ENCODE peak calls at places on chromosomes 13 and 19, in eight cellular contexts. J is SK-N-SH, O is GM23248, Y is hepatocyte, C is PC-3, N is HCT116, Q is OCI-LY7, H is MM.1S. R is an unnamed sample. For H3K9me3, the result is how much of the 10 kb centered on the place peaks cover.

GRCh38 chr13:79393564-79394249 is 12.3 kb downstream of the RBM26 start:
- DNase-seq in J (no peak), O (no peak), Y (peak), C (peak), N (no peak), Q (peak), H (peak), R (no peak)

GRCh38 chr19:49983645-49984229 is 22.8 kb upstream of the SIGLEC11 start:
- DNase-seq in J (peak), O (peak), Y (peak), C (peak), N (peak), Q (peak), H (peak), R (peak)

GRCh38 chr13:43245374-43245964 is 222.1 kb downstream of the DNAJC15 start:
- DNase-seq in J (no peak), O (peak), Y (no peak), C (peak), N (no peak), Q (no peak), H (no peak), R (no peak)

GRCh38 chr19:18220632-18221275 is 5.5 kb downstream of the PDE4C start:
- DNase-seq in J (no peak), O (no peak), Y (peak), C (no peak), N (no peak), Q (no peak), H (no peak), R (peak)

GRCh38 chr19:16876904-16877361 is 11.9 kb upstream of the F2RL3 start:
- DNase-seq in J (no peak), O (no peak), Y (no peak), C (peak), N (no peak), Q (peak), H (peak), R (no peak)

GRCh38 chr19:45771331-45771933 is 2.4 kb upstream of the SIX5 start:
- DNase-seq in J (no peak), O (no peak), Y (no peak), C (no peak), N (no peak), Q (no peak), H (no peak), R (no peak)

GRCh38 chr13:33636955-33637670 is 180.8 kb upstream of the RFC3 start:
- DNase-seq in J (no peak), O (peak), Y (no peak), C (peak), N (no peak), Q (peak), H (no peak), R (no peak)

GRCh38 chr13:35514801-35515502 is 38.5 kb upstream of the MAB21L1 start:
- DNase-seq in J (no peak), O (no peak), Y (no peak), C (peak), N (no peak), Q (no peak), H (no peak), R (no peak)

GRCh38 chr19:41175825-41176734 is 16.9 kb upstream of the CYP2S1 start:
- DNase-seq in J (no peak), O (peak), Y (peak), C (peak), N (peak), Q (peak), H (no peak), R (peak)

GRCh38 chr19:39645800-39646411 is 9.8 kb upstream of the LGALS16 start:
- DNase-seq in J (no peak), O (peak), Y (peak), C (peak), N (no peak), Q (peak), H (peak), R (peak)

GRCh38 chr19:37943480-37943879 is 36.5 kb downstream of the SIPA1L3 start:
- DNase-seq in J (no peak), O (no peak), Y (peak), C (no peak), N (no peak), Q (no peak), H (no peak), R (no peak)

GRCh38 chr19:441213-441823 is 19.5 kb downstream of the SHC2 start:
- DNase-seq in J (no peak), O (no peak), Y (no peak), C (no peak), N (no peak), Q (no peak), H (no peak), R (no peak)

GRCh38 chr13:44840131-44840530 is 149.1 kb downstream of the NUFIP1 start:
- DNase-seq in J (no peak), O (no peak), Y (no peak), C (no peak), N (no peak), Q (no peak), H (no peak), R (no peak)

GRCh38 chr19:15487038-15487437 is 7.7 kb upstream of the PGLYRP2 start:
- DNase-seq in J (no peak), O (no peak), Y (no peak), C (no peak), N (no peak), Q (no peak), H (no peak), R (no peak)

GRCh38 chr19:40813182-40813581 is 14.2 kb downstream of the EGLN2 start:
- DNase-seq in J (no peak), O (no peak), Y (no peak), C (no peak), N (no peak), Q (no peak), H (no peak), R (no peak)

GRCh38 chr13:40666905-40667621 is 622 bp upstream of the FOXO1 start:
- DNase-seq in J (peak), O (peak), Y (peak), C (peak), N (no peak), Q (peak), H (peak), R (peak)
- TF ChIP-seq EZH2phosphoT487 in J (no peak), O (no peak), Y (no peak), C (no peak), N (no peak), Q (no peak), H (no peak), R (no peak)

GRCh38 chr19:21335721-21336120 is 6.5 kb upstream of the ZNF708 start:
- DNase-seq in J (no peak), O (no peak), Y (no peak), C (no peak), N (no peak), Q (peak), H (no peak), R (no peak)
- H3K9me3 ChIP-seq in J (under half), O (under half), Y (under half), C (under half), N (under half), Q (under half), H (under half), R (under half)

DNA sequence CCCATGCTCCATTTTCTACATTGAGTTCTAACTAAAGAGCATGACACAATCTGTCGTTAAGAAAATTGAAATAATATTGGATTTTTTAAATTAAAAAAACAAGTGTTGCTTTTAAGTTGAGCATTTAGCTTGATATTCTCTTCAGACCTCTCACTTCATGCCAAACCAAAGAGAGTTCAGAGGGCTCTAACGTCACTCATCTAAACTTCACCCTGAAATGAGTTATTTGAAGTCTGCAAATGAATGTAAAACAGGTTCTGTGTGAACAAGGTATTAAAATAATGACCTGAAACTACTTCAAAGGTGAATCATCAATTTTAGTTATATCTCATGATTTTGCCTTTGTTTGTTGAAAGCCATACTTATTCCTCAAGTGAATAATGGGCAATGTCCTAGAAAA is 61.8 kb downstream of the MRPL57 start:
- DNase-seq in J (no peak), O (no peak), Y (no peak), C (no peak), N (no peak), Q (no peak), H (no peak), R (no peak)
- TF ChIP-seq EZH2phosphoT487 in J (no peak), O (no peak), Y (no peak), C (no peak), N (no peak), Q (no peak), H (no peak), R (no peak)

DNA sequence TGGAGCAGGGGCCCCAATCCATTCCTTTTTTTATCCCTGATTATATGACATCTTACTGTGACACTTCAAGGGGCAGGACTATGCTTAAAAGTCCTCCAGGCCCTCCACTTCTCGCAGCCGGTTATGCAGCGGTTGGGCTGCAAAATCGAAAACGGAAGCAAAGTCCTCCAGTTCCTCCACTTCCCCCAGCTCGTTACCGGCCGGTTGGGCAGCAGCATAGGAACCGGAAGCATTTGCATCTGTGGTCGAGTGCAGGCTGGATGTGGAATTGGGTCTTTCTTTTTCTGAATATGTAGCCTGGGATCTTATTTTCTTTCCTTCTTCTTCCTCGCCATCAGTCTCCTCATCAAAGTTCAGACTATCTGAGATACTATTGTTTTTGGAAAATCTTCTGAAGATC is 46.1 kb downstream of the OXGR1 start:
- DNase-seq in J (no peak), O (no peak), Y (no peak), C (no peak), N (no peak), Q (no peak), H (no peak), R (no peak)
- H3K9me3 ChIP-seq in J (under half), O (under half), Y (under half), C (under half), N (under half), Q (under half), H (under half), R (under half)

GRCh38 chr13:114286808-114287207 is 5.4 kb downstream of the UPF3A start:
- DNase-seq in J (no peak), O (peak), Y (no peak), C (no peak), N (no peak), Q (no peak), H (no peak), R (no peak)
- TF ChIP-seq EZH2phosphoT487 in J (no peak), O (no peak), Y (no peak), C (no peak), N (no peak), Q (no peak), H (no peak), R (no peak)

GRCh38 chr19:11806354-11807098 is 7.5 kb upstream of the ZNF440 start:
- DNase-seq in J (no peak), O (no peak), Y (no peak), C (no peak), N (no peak), Q (no peak), H (no peak), R (no peak)
- H3K9me3 ChIP-seq in J (under half), O (under half), Y (under half), C (half or more), N (under half), Q (under half), H (under half), R (under half)

GRCh38 chr19:3580156-3580955 is 4.9 kb upstream of the GIPC3 start:
- DNase-seq in J (no peak), O (peak), Y (no peak), C (peak), N (no peak), Q (no peak), H (no peak), R (no peak)
- TF ChIP-seq EZH2phosphoT487 in J (no peak), O (no peak), Y (no peak), C (no peak), N (no peak), Q (no peak), H (no peak), R (no peak)

GRCh38 chr19:20858218-20858617 is 64.8 kb upstream of the ZNF85 start:
- DNase-seq in J (no peak), O (no peak), Y (no peak), C (no peak), N (no peak), Q (no peak), H (no peak), R (peak)

GRCh38 chr19:20863176-20863575 is 59.9 kb upstream of the ZNF85 start:
- DNase-seq in J (no peak), O (no peak), Y (no peak), C (no peak), N (no peak), Q (no peak), H (peak), R (no peak)

GRCh38 chr19:20860339-20860738 is 62.7 kb upstream of the ZNF85 start:
- DNase-seq in J (no peak), O (no peak), Y (no peak), C (no peak), N (no peak), Q (no peak), H (no peak), R (no peak)

GRCh38 chr19:20858861-20859260 is 64.2 kb upstream of the ZNF85 start:
- DNase-seq in J (no peak), O (no peak), Y (no peak), C (no peak), N (no peak), Q (no peak), H (no peak), R (peak)
- H3K9me3 ChIP-seq in J (under half), O (under half), Y (under half), C (under half), N (under half), Q (under half), H (under half), R (under half)

R was measured in neural progenitor cell.